ENCODE peak calls at places on chromosomes 7 and 10, in seven cellular contexts. F is H7, Z is left cardiac atrium, K is fibroblast of the conjunctiva, X is C1 segment of cervical spinal cord, Y is progenitor cell of endocrine pancreas, V is NCI-H1092 treated with DMSO at 0.1 percent for 48 hours. S is an unnamed sample.

GRCh38 chr7:102873470-102874165 is 39.2 kb upstream of the LRRC17 start:
- DNase-seq in F (no peak), Z (no peak), K (no peak), X (no peak), Y (no peak), V (no peak), S (no peak)

GRCh38 chr7:38312776-38313175 is 39.3 kb upstream of the TARP start:
- DNase-seq in F (no peak), Z (no peak), K (no peak), X (no peak), Y (no peak), V (no peak), S (no peak)

GRCh38 chr7:148328906-148329305 is 261.7 kb upstream of the C7orf33 start:
- DNase-seq in F (no peak), Z (no peak), K (no peak), X (no peak), Y (no peak), V (no peak), S (no peak)

GRCh38 chr7:48038815-48039496 is 3.6 kb downstream of the C7orf57 start:
- DNase-seq in F (no peak), Z (no peak), K (no peak), X (no peak), Y (no peak), V (no peak), S (no peak)

GRCh38 chr10:75400769-75401568 is 595 bp downstream of the ZNF503 start:
- DNase-seq in F (peak), Z (peak), K (no peak), X (peak), Y (peak), V (peak), S (peak)

GRCh38 chr7:102284891-102285540 is 1.7 kb upstream of the SH2B2 start:
- DNase-seq in F (no peak), Z (peak), K (no peak), X (no peak), Y (no peak), V (no peak), S (no peak)

GRCh38 chr10:73584737-73585136 is 6.4 kb downstream of the USP54 start:
- DNase-seq in F (no peak), Z (no peak), K (no peak), X (no peak), Y (no peak), V (no peak), S (no peak)

GRCh38 chr7:155517452-155517851 is 28.9 kb downstream of the CNPY1 start:
- DNase-seq in F (no peak), Z (no peak), K (no peak), X (no peak), Y (no peak), V (no peak), S (no peak)

GRCh38 chr7:102254521-102254920 is 32.1 kb upstream of the SH2B2 start:
- DNase-seq in F (no peak), Z (no peak), K (no peak), X (no peak), Y (no peak), V (no peak), S (no peak)

GRCh38 chr7:74371381-74372059 is 82.2 kb upstream of the GTF2IRD1 start:
- DNase-seq in F (peak), Z (no peak), K (no peak), X (no peak), Y (no peak), V (no peak), S (no peak)

GRCh38 chr10:123212640-123213039 is 58.4 kb downstream of the BUB3 start:
- DNase-seq in F (no peak), Z (no peak), K (no peak), X (no peak), Y (no peak), V (no peak), S (no peak)

GRCh38 chr7:5363729-5364128 is 59.9 kb downstream of the TNRC18 start:
- DNase-seq in F (no peak), Z (no peak), K (no peak), X (no peak), Y (no peak), V (no peak), S (no peak)

GRCh38 chr7:145169908-145170307 is 334.1 kb upstream of the TPK1 start:
- DNase-seq in F (no peak), Z (no peak), K (peak), X (no peak), Y (no peak), V (peak), S (no peak)

GRCh38 chr10:78726171-78726570 is 342.6 kb upstream of the ZMIZ1 start:
- DNase-seq in F (no peak), Z (no peak), K (no peak), X (no peak), Y (no peak), V (no peak), S (no peak)

GRCh38 chr10:122648599-122649428 is 50.8 kb downstream of the C10orf120 start:
- DNase-seq in F (peak), Z (peak), K (peak), X (no peak), Y (peak), V (peak), S (peak)

GRCh38 chr7:152925412-152926147 is 166.0 kb downstream of the ACTR3B start:
- DNase-seq in F (peak), Z (no peak), K (no peak), X (no peak), Y (peak), V (no peak), S (no peak)

GRCh38 chr7:31073486-31074383 is 21.6 kb downstream of the ADCYAP1R1 start:
- DNase-seq in F (no peak), Z (no peak), K (no peak), X (no peak), Y (no peak), V (no peak), S (no peak)

GRCh38 chr10:11183000-11183399 is 165.3 kb downstream of the CELF2 start:
- DNase-seq in F (no peak), Z (no peak), K (no peak), X (no peak), Y (no peak), V (no peak), S (no peak)

GRCh38 chr10:18490755-18491154 is 160.6 kb downstream of the NSUN6 start:
- DNase-seq in F (no peak), Z (no peak), K (no peak), X (no peak), Y (no peak), V (no peak), S (no peak)

GRCh38 chr7:158549176-158549833 is 38.3 kb downstream of the PTPRN2 start:
- DNase-seq in F (peak), Z (peak), K (no peak), X (no peak), Y (no peak), V (no peak), S (no peak)

GRCh38 chr7:70793767-70794166 is 338.2 kb upstream of the GALNT17 start:
- DNase-seq in F (no peak), Z (no peak), K (no peak), X (no peak), Y (no peak), V (no peak), S (no peak)

GRCh38 chr7:1123721-1124120 is 35.8 kb downstream of the GPER1 start:
- DNase-seq in F (peak), Z (peak), K (peak), X (peak), Y (peak), V (no peak), S (no peak)

GRCh38 chr10:91975438-91975837 is 51.9 kb downstream of the BTAF1 start:
- DNase-seq in F (no peak), Z (no peak), K (no peak), X (no peak), Y (no peak), V (no peak), S (no peak)

GRCh38 chr7:134255814-134256213 is 60.9 kb downstream of the SLC35B4 start:
- DNase-seq in F (peak), Z (no peak), K (no peak), X (peak), Y (no peak), V (no peak), S (no peak)

GRCh38 chr10:28685717-28686116 is 8.4 kb downstream of the BAMBI start:
- DNase-seq in F (no peak), Z (no peak), K (no peak), X (no peak), Y (no peak), V (no peak), S (no peak)

GRCh38 chr10:52775132-52775647 is 2.6 kb upstream of the MBL2 start:
- DNase-seq in F (no peak), Z (no peak), K (no peak), X (no peak), Y (no peak), V (no peak), S (no peak)

GRCh38 chr7:152866125-152866524 is 106.6 kb downstream of the ACTR3B start:
- DNase-seq in F (no peak), Z (no peak), K (no peak), X (no peak), Y (no peak), V (no peak), S (no peak)

GRCh38 chr7:68038621-68039314 is 1042.1 kb downstream of the TYW1 start:
- DNase-seq in F (no peak), Z (no peak), K (peak), X (no peak), Y (no peak), V (no peak), S (no peak)

GRCh38 chr7:97971990-97972943 is 17.7 kb downstream of the OCM2 start:
- DNase-seq in F (peak), Z (peak), K (peak), X (peak), Y (peak), V (peak), S (peak)

GRCh38 chr7:81605493-81605892 is 164.4 kb downstream of the HGF start:
- DNase-seq in F (no peak), Z (no peak), K (no peak), X (no peak), Y (no peak), V (no peak), S (no peak)

GRCh38 chr10:108095932-108096925 is 931.7 kb upstream of the SORCS1 start:
- DNase-seq in F (no peak), Z (no peak), K (no peak), X (no peak), Y (no peak), V (no peak), S (no peak)

GRCh38 chr10:3806603-3807002 is 21.6 kb upstream of the KLF6 start:
- DNase-seq in F (no peak), Z (no peak), K (peak), X (no peak), Y (no peak), V (no peak), S (no peak)

GRCh38 chr7:142463401-142463850 is 205.6 kb upstream of the PRSS58 start:
- DNase-seq in F (no peak), Z (no peak), K (no peak), X (no peak), Y (no peak), V (no peak), S (no peak)

GRCh38 chr10:104080762-104081161 is 4.9 kb downstream of the COL17A1 start:
- DNase-seq in F (no peak), Z (no peak), K (no peak), X (no peak), Y (no peak), V (peak), S (no peak)

GRCh38 chr10:8296090-8296741 is 241.7 kb downstream of the GATA3 start:
- DNase-seq in F (peak), Z (no peak), K (no peak), X (no peak), Y (no peak), V (no peak), S (no peak)

GRCh38 chr7:98831641-98832221 is 38.1 kb downstream of the TMEM130 start:
- DNase-seq in F (peak), Z (no peak), K (no peak), X (no peak), Y (no peak), V (no peak), S (peak)

GRCh38 chr7:4753610-4754432 is 21.6 kb upstream of the AP5Z1 start:
- DNase-seq in F (peak), Z (peak), K (no peak), X (peak), Y (peak), V (peak), S (peak)

S was measured in activated naive CD8-positive, alpha-beta T cell treated with anti-CD3 and anti-CD28 coated beads for 36 hours.